ENCODE peak calls at places on chromosomes 6 and 20, in six cellular contexts. One of them, this sample, is unnamed.

GRCh38 chr6:40733290-40733689 is 146.1 kb upstream of the LRFN2 start:
- DNase-seq in transverse colon: no peak
- DNase-seq in stimulated activated naive CD4-positive, alpha-beta T cell: no peak
- DNase-seq in NCI-H345: no peak
- DNase-seq in MV-4-11: no peak
- DNase-seq in GM19239: no peak
- DNase-seq in this sample: no peak

GRCh38 chr6:25280617-25280990 is 1.4 kb downstream of the CARMIL1 start:
- DNase-seq in transverse colon: no peak
- DNase-seq in stimulated activated naive CD4-positive, alpha-beta T cell: no peak
- DNase-seq in NCI-H345: no peak
- DNase-seq in MV-4-11: no peak
- DNase-seq in GM19239: no peak
- DNase-seq in this sample: no peak

GRCh38 chr20:48124960-48125359 is 339.7 kb upstream of the SULF2 start:
- DNase-seq in transverse colon: no peak
- DNase-seq in stimulated activated naive CD4-positive, alpha-beta T cell: no peak
- DNase-seq in NCI-H345: no peak
- DNase-seq in MV-4-11: no peak
- DNase-seq in GM19239: no peak
- DNase-seq in this sample: no peak

GRCh38 chr6:132054525-132054924 is 103.4 kb upstream of the CCN2 start:
- DNase-seq in transverse colon: no peak
- DNase-seq in stimulated activated naive CD4-positive, alpha-beta T cell: no peak
- DNase-seq in NCI-H345: no peak
- DNase-seq in MV-4-11: peak; percentile 29
- DNase-seq in GM19239: no peak
- DNase-seq in this sample: no peak

GRCh38 chr6:138622967-138623366 is 123.7 kb upstream of the NHSL1 start:
- DNase-seq in transverse colon: no peak
- DNase-seq in stimulated activated naive CD4-positive, alpha-beta T cell: no peak
- DNase-seq in NCI-H345: no peak
- DNase-seq in MV-4-11: no peak
- DNase-seq in GM19239: no peak
- DNase-seq in this sample: no peak

GRCh38 chr6:168130168-168130651 is 51.2 kb upstream of the FRMD1 start:
- DNase-seq in transverse colon: no peak
- DNase-seq in stimulated activated naive CD4-positive, alpha-beta T cell: no peak
- DNase-seq in NCI-H345: no peak
- DNase-seq in MV-4-11: no peak
- DNase-seq in GM19239: no peak
- DNase-seq in this sample: peak; percentile 49

GRCh38 chr6:13711384-13711725 is 280 bp downstream of the RANBP9 start:
- DNase-seq in transverse colon: no peak
- DNase-seq in stimulated activated naive CD4-positive, alpha-beta T cell: peak; percentile 71
- DNase-seq in NCI-H345: no peak
- DNase-seq in MV-4-11: peak; percentile 58
- DNase-seq in GM19239: no peak
- DNase-seq in this sample: no peak

GRCh38 chr6:38024908-38025307 is 205.4 kb downstream of the ZFAND3 start:
- DNase-seq in transverse colon: no peak
- DNase-seq in stimulated activated naive CD4-positive, alpha-beta T cell: no peak
- DNase-seq in NCI-H345: no peak
- DNase-seq in MV-4-11: no peak
- DNase-seq in GM19239: no peak
- DNase-seq in this sample: no peak

GRCh38 chr6:43858161-43859153 is 88.4 kb downstream of the VEGFA start:
- DNase-seq in transverse colon: no peak
- DNase-seq in stimulated activated naive CD4-positive, alpha-beta T cell: no peak
- DNase-seq in NCI-H345: no peak
- DNase-seq in MV-4-11: no peak
- DNase-seq in GM19239: no peak
- DNase-seq in this sample: no peak

GRCh38 chr20:34522969-34523871 is 7.0 kb downstream of the DYNLRB1 start:
- DNase-seq in transverse colon: peak; percentile 72
- DNase-seq in stimulated activated naive CD4-positive, alpha-beta T cell: peak; percentile 29
- DNase-seq in NCI-H345: peak; percentile 22
- DNase-seq in MV-4-11: peak; percentile 12
- DNase-seq in GM19239: no peak
- DNase-seq in this sample: peak; percentile 49

GRCh38 chr20:8082025-8082424 is 50.0 kb upstream of the PLCB1 start:
- DNase-seq in transverse colon: no peak
- DNase-seq in stimulated activated naive CD4-positive, alpha-beta T cell: no peak
- DNase-seq in NCI-H345: no peak
- DNase-seq in MV-4-11: no peak
- DNase-seq in GM19239: no peak
- DNase-seq in this sample: no peak

GRCh38 chr6:168039849-168040248 is 39.2 kb downstream of the FRMD1 start:
- DNase-seq in transverse colon: no peak
- DNase-seq in stimulated activated naive CD4-positive, alpha-beta T cell: no peak
- DNase-seq in NCI-H345: no peak
- DNase-seq in MV-4-11: no peak
- DNase-seq in GM19239: no peak
- DNase-seq in this sample: no peak

GRCh38 chr6:29864037-29864795 is 36.6 kb downstream of the HLA-G start:
- DNase-seq in transverse colon: no peak
- DNase-seq in stimulated activated naive CD4-positive, alpha-beta T cell: no peak
- DNase-seq in NCI-H345: no peak
- DNase-seq in MV-4-11: no peak
- DNase-seq in GM19239: no peak
- DNase-seq in this sample: no peak

This sample was measured in stomach.